ENCODE peak calls at places on chromosome 5, in five cellular contexts. S is uterus, C is cardiac muscle cell, V is heart right ventricle, F is brain microvascular endothelial cell. D is an unnamed sample.

GRCh38 chr5:31435730-31436129 is 96.2 kb downstream of the DROSHA start:
- DNase-seq in F (no peak), C (no peak), V (no peak), S (no peak), D (no peak)

GRCh38 chr5:61805101-61805500 is 473.0 kb downstream of the ZSWIM6 start:
- DNase-seq in V (no peak), S (no peak), F (peak), C (peak), D (no peak)

GRCh38 chr5:56069652-56070226 is 75.0 kb upstream of the IL6ST start:
- DNase-seq in S (no peak), C (peak), F (no peak), V (no peak), D (no peak)

GRCh38 chr5:168740055-168740820 is 161.1 kb upstream of the PANK3 start:
- DNase-seq in C (no peak), V (no peak), S (no peak), F (no peak), D (peak)

GRCh38 chr5:19625562-19625961 is 362.4 kb downstream of the CDH18 start:
- DNase-seq in C (no peak), S (no peak), V (no peak), F (no peak), D (no peak)

GRCh38 chr5:142874537-142874936 is 104.4 kb downstream of the ARHGAP26 start:
- DNase-seq in C (peak), S (peak), V (peak), F (peak), D (peak)

GRCh38 chr5:55600536-55601208 is 65.9 kb upstream of the PLPP1 start:
- DNase-seq in V (peak), C (peak), S (no peak), F (peak), D (no peak)

GRCh38 chr5:14750712-14751111 is 86.2 kb downstream of the OTULIN start:
- DNase-seq in C (no peak), V (no peak), F (no peak), S (no peak), D (no peak)

GRCh38 chr5:82901281-82901888 is 175.8 kb downstream of the TMEM167A start:
- DNase-seq in V (no peak), S (no peak), C (peak), F (no peak), D (no peak)

GRCh38 chr5:91010090-91010489 is 373.0 kb downstream of the ARRDC3 start:
- DNase-seq in C (no peak), F (no peak), S (no peak), V (no peak), D (no peak)

GRCh38 chr5:136033848-136034247 is 5.1 kb downstream of the TGFBI start:
- DNase-seq in V (no peak), S (no peak), F (no peak), C (peak), D (peak)

GRCh38 chr5:2750758-2751464 is 566 bp downstream of the IRX2 start:
- DNase-seq in F (no peak), S (no peak), C (peak), V (no peak), D (no peak)

GRCh38 chr5:2750026-2750757 is 1.3 kb downstream of the IRX2 start:
- DNase-seq in S (no peak), V (no peak), F (no peak), C (no peak), D (no peak)

GRCh38 chr5:2748841-2749513 is 2.5 kb downstream of the IRX2 start:
- DNase-seq in S (no peak), F (no peak), C (no peak), V (no peak), D (no peak)

GRCh38 chr5:2748180-2748840 is 3.2 kb downstream of the IRX2 start:
- DNase-seq in V (no peak), F (no peak), C (no peak), S (no peak), D (no peak)

DNA sequence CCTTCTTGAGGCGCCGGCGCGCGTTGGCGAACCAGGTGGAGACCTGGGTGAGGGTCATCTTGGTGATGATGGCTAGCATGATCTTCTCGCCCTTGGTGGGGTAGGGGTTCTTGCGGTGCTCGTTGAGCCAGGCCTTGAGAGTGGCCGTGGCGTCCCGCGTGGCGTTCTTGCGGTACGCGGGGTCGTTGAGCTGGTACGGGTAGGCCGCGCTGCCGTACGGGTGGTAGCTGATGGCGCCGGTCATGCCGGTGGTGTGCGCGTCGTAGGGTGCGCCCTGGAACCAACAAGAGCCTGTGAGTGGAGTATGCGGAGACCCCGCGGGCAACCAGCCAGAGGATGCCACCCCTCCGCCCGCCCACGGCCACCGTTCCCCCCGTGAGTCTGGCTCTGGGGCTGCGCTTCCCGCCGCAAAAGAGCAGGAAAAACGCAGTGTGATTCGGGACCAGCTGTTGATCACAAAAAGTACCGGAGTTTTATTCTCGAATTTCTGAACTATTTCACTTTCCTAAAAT is 1.9 kb downstream of the IRX2 start:
- DNase-seq in S (no peak), F (no peak), V (no peak), C (no peak), D (no peak)
- H3K4me3 ChIP-seq in S (no peak), F (no peak), V (no peak), C (peak), D (peak)

DNA sequence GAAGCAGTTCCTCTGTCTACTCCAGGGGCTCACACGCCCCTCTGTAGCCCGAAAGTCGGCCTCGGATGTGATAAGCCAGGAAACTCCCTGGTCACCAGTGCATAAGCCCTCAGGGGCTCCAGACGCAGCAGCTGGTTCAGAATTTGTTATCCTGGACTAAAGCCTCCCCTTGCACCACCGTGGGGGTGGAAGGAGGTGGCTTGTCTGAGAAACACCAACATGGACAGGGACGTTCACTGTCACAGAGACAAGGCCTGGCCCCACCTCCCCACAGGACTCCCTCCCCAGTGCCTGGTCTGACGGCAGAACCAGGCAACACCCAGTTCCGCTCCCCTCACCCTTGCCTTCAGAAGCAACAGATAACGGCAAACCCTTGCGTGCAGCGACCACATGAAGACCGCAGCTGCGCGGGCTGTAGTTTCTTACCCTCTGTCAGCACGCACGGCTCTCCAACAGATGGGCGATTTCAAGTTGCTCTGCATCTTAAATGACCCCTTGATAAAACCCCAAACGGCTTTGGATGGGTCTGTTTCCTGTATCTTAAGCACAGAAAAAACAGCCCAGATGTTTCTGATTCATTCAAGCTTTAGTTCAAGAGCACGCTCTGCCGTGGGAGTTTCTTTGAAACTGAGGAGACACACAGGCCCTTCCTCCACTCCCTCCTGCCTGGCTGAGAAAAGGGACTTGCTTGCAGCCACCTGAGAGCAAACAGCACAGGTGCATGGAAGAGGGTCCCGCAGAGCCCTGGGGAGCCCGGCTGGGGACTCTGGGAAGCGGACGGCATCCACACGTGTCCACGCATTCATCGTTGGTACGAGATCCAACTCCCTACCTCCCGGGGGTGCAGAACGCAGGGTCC is 44.7 kb upstream of the NKD2 start:
- DNase-seq in F (no peak), C (peak), S (no peak), V (peak), D (peak)
- H3K4me3 ChIP-seq in F (no peak), C (no peak), S (no peak), V (no peak), D (no peak)

GRCh38 chr5:93579561-93580386 is 1.2 kb downstream of the NR2F1-AS1 start:
- DNase-seq in S (peak), F (no peak), V (no peak), C (peak), D (no peak)

GRCh38 chr5:93576994-93577575 is 3.9 kb downstream of the NR2F1-AS1 start:
- DNase-seq in S (peak), V (no peak), F (no peak), C (no peak), D (no peak)

GRCh38 chr5:93577807-93578178 is 3.2 kb downstream of the NR2F1-AS1 start:
- DNase-seq in S (no peak), F (no peak), V (no peak), C (no peak), D (no peak)

GRCh38 chr5:93578813-93579560 is 2.0 kb downstream of the NR2F1-AS1 start:
- DNase-seq in V (peak), S (peak), F (no peak), C (peak), D (no peak)

DNA sequence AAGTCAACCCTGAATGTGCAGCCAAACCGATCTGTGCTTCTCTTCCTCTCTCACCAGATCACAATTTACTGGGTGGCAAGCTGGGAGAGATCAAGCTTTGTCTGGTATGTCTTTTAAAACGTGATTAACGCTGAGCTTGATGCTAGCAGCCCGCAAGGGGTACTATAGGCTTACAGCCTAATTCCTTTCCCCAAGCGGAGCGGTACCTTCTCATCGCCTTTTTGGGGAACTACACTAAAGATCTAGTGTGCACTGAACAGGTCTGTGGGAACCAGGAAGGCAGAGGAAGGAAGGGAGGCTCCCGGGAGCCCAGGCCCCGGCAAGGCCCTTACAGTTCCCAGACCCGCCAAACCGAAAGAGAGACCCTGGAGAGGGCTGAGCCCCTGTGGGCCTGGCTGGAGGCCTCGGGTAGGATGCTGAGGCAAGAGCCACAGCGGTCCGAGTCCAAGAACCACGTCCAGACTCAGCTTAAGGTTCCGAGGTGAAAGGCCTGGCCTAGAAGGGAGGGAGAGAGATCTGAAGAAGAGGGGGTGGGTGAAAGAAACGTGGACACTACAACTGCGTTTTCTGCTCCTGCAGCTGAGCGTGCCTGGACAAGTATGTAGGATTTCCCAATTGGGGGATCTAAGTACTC is 2.7 kb downstream of the NR2F1-AS1 start:
- DNase-seq in V (no peak), F (no peak), S (peak), C (no peak), D (no peak)
- H3K4me3 ChIP-seq in V (no peak), F (peak), S (peak), C (no peak), D (no peak)

GRCh38 chr5:115457574-115457973 is 87.0 kb downstream of the FEM1C start:
- DNase-seq in F (no peak), C (no peak), S (no peak), V (no peak), D (no peak)
- H3K4me3 ChIP-seq in F (no peak), C (no peak), S (no peak), V (no peak), D (no peak)

DNA sequence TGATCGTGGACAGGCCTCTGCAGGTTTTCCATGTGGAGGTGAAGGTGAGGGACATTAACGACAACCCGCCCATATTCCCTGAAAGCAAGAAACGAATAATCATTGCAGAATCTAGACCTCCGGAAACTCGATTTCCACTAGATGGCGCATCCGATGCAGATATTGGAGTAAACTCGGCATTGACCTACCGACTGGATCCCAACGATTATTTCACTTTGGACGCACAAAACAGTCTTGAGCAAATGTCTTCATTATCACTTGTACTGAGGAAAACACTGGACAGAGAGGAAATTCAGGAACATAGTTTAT is 621 bp downstream of the PCDHA13 start:
- DNase-seq in C (no peak), F (no peak), V (no peak), S (no peak), D (no peak)
- H3K4me3 ChIP-seq in C (no peak), F (no peak), V (no peak), S (no peak), D (no peak)

DNA sequence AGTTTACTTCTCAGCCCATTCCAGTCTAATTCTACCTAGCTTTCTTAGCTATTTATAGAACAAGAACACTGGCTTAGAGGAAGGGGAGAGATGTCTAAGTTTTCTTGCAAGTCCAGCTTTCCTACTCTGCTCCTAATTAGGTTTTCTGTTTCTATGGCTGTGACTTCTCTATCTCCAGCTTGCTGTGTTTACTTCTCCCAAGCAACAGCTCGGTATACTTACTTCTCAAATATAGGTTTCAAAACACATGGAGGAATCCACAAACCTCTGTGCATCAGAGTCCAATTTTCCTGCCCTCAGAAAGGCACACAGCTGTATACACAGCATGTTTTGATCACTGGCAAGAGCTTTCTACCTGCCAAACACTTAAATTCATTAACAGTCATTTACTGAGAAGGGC is 17.4 kb upstream of the HMGCR start:
- DNase-seq in V (no peak), S (no peak), C (no peak), F (no peak), D (no peak)
- H3K4me3 ChIP-seq in V (no peak), S (no peak), C (no peak), F (no peak), D (no peak)

D was measured in lower leg skin.